ENCODE peak calls at places on chromosomes 12 and 14, in six cellular contexts. R, G, M, A, X and Y are unnamed samples. For H3K36me3 and H3K27me3, the result is how much of the 10 kb centered on the place peaks cover.

GRCh38 chr12:12047682-12048081 is 23.1 kb upstream of the BCL2L14 start:
- DNase-seq in X (no peak), G (no peak), R (no peak), A (no peak), M (no peak), Y (no peak)

GRCh38 chr12:3271146-3271545 is 194.0 kb downstream of the TSPAN9 start:
- DNase-seq in M (no peak), A (no peak), R (no peak), X (no peak), G (no peak), Y (no peak)

GRCh38 chr12:29710104-29710503 is 73.6 kb downstream of the TMTC1 start:
- DNase-seq in M (no peak), X (peak), R (no peak), G (no peak), A (no peak), Y (no peak)

GRCh38 chr14:37709419-37710195 is 114.2 kb downstream of the TTC6 start:
- DNase-seq in A (no peak), R (no peak), G (no peak), M (no peak), X (peak), Y (no peak)

GRCh38 chr12:6361834-6362233 is 13.5 kb downstream of the SCNN1A start:
- DNase-seq in A (no peak), R (no peak), M (no peak), X (no peak), G (peak), Y (peak)

GRCh38 chr12:12599750-12600643 is 11.7 kb upstream of the CREBL2 start:
- DNase-seq in A (no peak), R (no peak), X (no peak), M (no peak), G (no peak), Y (no peak)

GRCh38 chr14:79134346-79134745 is 964.2 kb downstream of the NRXN3 start:
- DNase-seq in A (no peak), R (no peak), G (no peak), M (no peak), X (no peak), Y (no peak)

GRCh38 chr12:132162508-132163031 is 18.3 kb downstream of the NOC4L start:
- DNase-seq in A (no peak), X (peak), R (no peak), M (no peak), G (no peak), Y (peak)

GRCh38 chr12:2264622-2265306 is 212.0 kb downstream of the CACNA1C start:
- DNase-seq in M (peak), A (no peak), R (no peak), X (peak), G (peak), Y (peak)

GRCh38 chr12:124347805-124348658 is 53.1 kb downstream of the RFLNA start:
- DNase-seq in R (no peak), X (no peak), G (no peak), M (no peak), A (no peak), Y (no peak)

GRCh38 chr12:102629262-102629888 is 149.0 kb upstream of the IGF1 start:
- DNase-seq in X (peak), A (no peak), G (no peak), M (no peak), R (no peak), Y (no peak)

GRCh38 chr12:108561852-108562347 is 496 bp upstream of the ISCU start:
- DNase-seq in M (no peak), R (no peak), X (no peak), A (no peak), G (no peak), Y (no peak)

GRCh38 chr14:85535916-85536834 is 6.2 kb downstream of the FLRT2 start:
- DNase-seq in R (no peak), M (peak), X (peak), G (no peak), A (no peak), Y (peak)

GRCh38 chr12:110689002-110689600 is at the start of gene HVCN1:
- DNase-seq in A (no peak), X (peak), R (no peak), G (peak), M (peak), Y (peak)

GRCh38 chr12:104243971-104244370 is 28.4 kb downstream of the TXNRD1 start:
- DNase-seq in G (no peak), A (no peak), M (no peak), X (no peak), R (no peak), Y (no peak)

GRCh38 chr12:71503579-71504470 is 64.2 kb downstream of the LGR5 start:
- DNase-seq in R (no peak), X (no peak), A (no peak), M (no peak), G (no peak), Y (no peak)

GRCh38 chr14:68918612-68919011 is 60.5 kb downstream of the ACTN1 start:
- DNase-seq in G (no peak), X (no peak), R (no peak), A (no peak), M (no peak), Y (no peak)
- H3K36me3 ChIP-seq in G (under half), X (half or more), R (under half), A (under half), M (under half), Y (under half)

GRCh38 chr14:99252940-99253868 is 18.8 kb downstream of the BCL11B start:
- DNase-seq in R (no peak), A (no peak), M (no peak), G (no peak), X (no peak), Y (no peak)
- H3K27me3 ChIP-seq in R (under half), A (under half), M (under half), G (under half), X (under half), Y (under half)

DNA sequence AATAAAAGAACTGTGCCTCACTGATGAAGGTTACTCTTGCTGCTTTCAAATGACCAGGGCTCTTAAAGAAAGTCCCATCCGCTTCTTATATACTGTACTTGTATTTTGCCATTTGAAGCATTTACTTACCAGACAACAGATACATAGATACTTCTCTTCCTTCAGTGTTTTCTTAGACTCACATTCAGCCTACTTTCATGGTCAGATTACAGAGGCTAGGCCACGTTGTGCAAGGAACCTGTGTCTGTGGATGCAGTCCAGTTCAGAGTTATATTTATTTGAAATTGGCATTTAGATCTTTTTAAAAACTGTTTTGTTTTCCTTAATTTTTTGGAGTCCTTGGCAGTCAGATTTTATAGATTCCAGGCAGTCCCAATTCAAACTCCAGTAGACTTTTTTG is 6.2 kb downstream of the CHURC1 start:
- DNase-seq in X (no peak), M (no peak), R (no peak), A (no peak), G (no peak), Y (no peak)
- H3K36me3 ChIP-seq in X (under half), M (under half), R (under half), A (under half), G (under half), Y (under half)

GRCh38 chr14:57983235-57983634 is 117.3 kb upstream of the SLC35F4 start:
- DNase-seq in A (no peak), M (no peak), R (no peak), X (no peak), G (no peak), Y (no peak)
- H3K27me3 ChIP-seq in A (under half), M (under half), R (under half), X (under half), G (under half), Y (under half)

DNA sequence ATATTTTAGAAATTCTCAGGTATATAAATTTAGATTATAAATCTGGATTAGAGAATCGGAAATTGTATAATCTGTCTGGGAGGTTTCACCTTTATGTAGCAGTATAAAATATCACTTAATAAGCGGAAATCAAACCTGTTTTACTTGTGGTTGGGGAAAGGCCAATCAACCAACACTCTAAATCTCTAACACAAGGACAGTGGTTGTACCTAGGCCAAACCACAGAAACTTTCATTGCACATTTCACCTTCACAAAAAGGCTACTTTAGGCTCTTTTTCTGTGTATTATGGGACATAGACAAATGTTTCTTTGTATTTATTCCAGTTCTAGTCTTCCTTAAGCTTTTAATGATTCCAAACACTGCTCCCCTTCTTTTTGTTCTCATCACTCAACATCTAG is 19.8 kb downstream of the ERH start:
- DNase-seq in A (no peak), R (no peak), M (no peak), G (no peak), X (no peak), Y (no peak)
- H3K36me3 ChIP-seq in A (under half), R (under half), M (under half), G (half or more), X (under half), Y (half or more)

DNA sequence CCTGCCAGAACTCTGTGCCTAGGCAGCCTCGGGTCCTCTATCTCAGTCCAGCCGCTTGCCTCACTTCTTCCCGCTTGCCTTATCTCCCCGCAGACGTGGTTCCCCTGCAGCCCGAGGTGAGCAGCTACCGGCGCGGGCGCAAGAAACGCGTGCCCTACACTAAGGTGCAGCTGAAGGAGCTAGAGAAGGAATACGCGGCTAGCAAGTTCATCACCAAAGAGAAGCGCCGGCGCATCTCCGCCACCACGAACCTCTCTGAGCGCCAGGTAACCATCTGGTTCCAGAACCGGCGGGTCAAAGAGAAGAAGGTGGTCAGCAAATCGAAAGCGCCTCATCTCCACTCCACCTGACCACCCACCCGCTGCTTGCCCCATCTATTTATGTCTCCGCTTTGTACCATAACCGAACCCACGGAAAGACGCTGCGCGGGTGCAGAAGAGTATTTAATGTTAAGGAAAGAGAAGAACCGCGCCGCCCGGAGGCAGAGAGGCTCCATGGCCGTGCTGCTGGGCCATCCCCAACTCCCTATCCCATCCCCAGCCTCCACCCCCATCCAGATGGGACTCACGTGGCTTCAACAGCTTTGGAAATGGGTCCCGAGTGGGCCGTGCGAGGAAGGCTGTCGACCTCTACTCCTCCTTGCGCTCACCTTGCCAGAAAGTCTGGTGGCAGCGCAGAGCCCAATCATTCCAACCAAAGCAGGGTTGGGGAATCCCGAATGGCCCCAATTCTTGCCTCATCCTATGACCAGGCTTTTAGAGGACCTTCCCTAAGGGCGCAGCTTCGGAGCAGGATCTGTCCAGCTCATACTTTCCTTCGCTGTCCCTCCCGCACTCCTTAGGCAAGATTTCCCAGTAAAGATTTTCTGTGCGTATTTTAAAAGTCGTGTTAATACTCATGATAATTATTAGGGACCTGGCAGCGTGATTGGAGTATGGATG is 6.5 kb downstream of the HOXC13 start:
- DNase-seq in G (no peak), M (no peak), A (no peak), X (no peak), R (no peak), Y (no peak)
- H3K27me3 ChIP-seq in G (half or more), M (half or more), A (under half), X (half or more), R (under half), Y (under half)